ENCODE peak calls at places on chromosome 9, in eight cellular contexts. T, Q, A, Y, V, N, W and I are unnamed samples. For H3K27me3, the result is how much of the 10 kb centered on the place peaks cover.

GRCh38 chr9:2816476-2817141 is 27.3 kb downstream of the PUM3 start:
- DNase-seq in Q (peak), Y (no peak), N (no peak), T (peak), V (peak), W (no peak), A (peak), I (no peak)

GRCh38 chr9:99008187-99008586 is 64.5 kb downstream of the COL15A1 start:
- DNase-seq in N (no peak), W (no peak), Y (no peak), T (no peak), V (no peak), Q (no peak), A (no peak), I (no peak)

GRCh38 chr9:93111001-93111370 is 15.0 kb downstream of the CARD19 start:
- DNase-seq in N (no peak), Y (no peak), T (no peak), V (no peak), Q (no peak), W (no peak), A (no peak), I (peak)

GRCh38 chr9:125142560-125143376 is 560 bp downstream of the SCAI start:
- DNase-seq in N (no peak), Q (no peak), V (peak), A (no peak), W (no peak), T (no peak), Y (peak), I (no peak)

GRCh38 chr9:127574089-127574921 is 37.8 kb upstream of the STXBP1 start:
- DNase-seq in W (no peak), V (peak), T (no peak), Q (peak), A (no peak), Y (peak), N (no peak), I (no peak)

GRCh38 chr9:109249615-109250014 is 71.2 kb downstream of the EPB41L4B start:
- DNase-seq in V (no peak), A (no peak), N (peak), Y (no peak), T (no peak), W (no peak), Q (no peak), I (no peak)

GRCh38 chr9:79555474-79555873 is 16.3 kb upstream of the TLE4 start:
- DNase-seq in W (no peak), Q (no peak), A (no peak), Y (no peak), T (no peak), N (no peak), V (peak), I (no peak)

GRCh38 chr9:21506910-21507795 is 25.0 kb upstream of the IFNE start:
- DNase-seq in W (no peak), T (peak), V (no peak), N (no peak), Q (no peak), Y (no peak), A (peak), I (no peak)

GRCh38 chr9:6739218-6739617 is 18.6 kb upstream of the KDM4C start:
- DNase-seq in N (peak), V (no peak), A (no peak), Q (no peak), Y (no peak), W (no peak), T (no peak), I (no peak)

GRCh38 chr9:86801246-86801645 is 146.1 kb downstream of the GAS1 start:
- DNase-seq in V (no peak), W (no peak), T (no peak), Q (no peak), N (no peak), A (no peak), Y (no peak), I (no peak)

GRCh38 chr9:4090491-4090890 is 209.4 kb downstream of the GLIS3 start:
- DNase-seq in A (no peak), N (no peak), W (no peak), V (no peak), T (no peak), Y (no peak), Q (no peak), I (no peak)

GRCh38 chr9:75169623-75170022 is 81.3 kb downstream of the OSTF1 start:
- DNase-seq in W (no peak), V (no peak), N (no peak), A (peak), Q (no peak), Y (no peak), T (no peak), I (no peak)

GRCh38 chr9:97543568-97543967 is 42.1 kb downstream of the TMOD1 start:
- DNase-seq in A (no peak), V (no peak), W (no peak), T (no peak), Y (no peak), N (no peak), Q (no peak), I (no peak)

GRCh38 chr9:133731876-133732321 is 6.3 kb downstream of the SARDH start:
- DNase-seq in Q (peak), T (no peak), V (no peak), N (peak), A (peak), W (peak), Y (no peak), I (no peak)

GRCh38 chr9:129342591-129342990 is 164.5 kb upstream of the IER5L start:
- DNase-seq in T (no peak), Y (no peak), N (no peak), Q (no peak), A (no peak), W (no peak), V (no peak), I (no peak)

GRCh38 chr9:93900971-93901861 is 53.9 kb downstream of the BARX1 start:
- DNase-seq in T (no peak), V (no peak), N (no peak), A (no peak), Q (no peak), W (no peak), Y (peak), I (peak)

DNA sequence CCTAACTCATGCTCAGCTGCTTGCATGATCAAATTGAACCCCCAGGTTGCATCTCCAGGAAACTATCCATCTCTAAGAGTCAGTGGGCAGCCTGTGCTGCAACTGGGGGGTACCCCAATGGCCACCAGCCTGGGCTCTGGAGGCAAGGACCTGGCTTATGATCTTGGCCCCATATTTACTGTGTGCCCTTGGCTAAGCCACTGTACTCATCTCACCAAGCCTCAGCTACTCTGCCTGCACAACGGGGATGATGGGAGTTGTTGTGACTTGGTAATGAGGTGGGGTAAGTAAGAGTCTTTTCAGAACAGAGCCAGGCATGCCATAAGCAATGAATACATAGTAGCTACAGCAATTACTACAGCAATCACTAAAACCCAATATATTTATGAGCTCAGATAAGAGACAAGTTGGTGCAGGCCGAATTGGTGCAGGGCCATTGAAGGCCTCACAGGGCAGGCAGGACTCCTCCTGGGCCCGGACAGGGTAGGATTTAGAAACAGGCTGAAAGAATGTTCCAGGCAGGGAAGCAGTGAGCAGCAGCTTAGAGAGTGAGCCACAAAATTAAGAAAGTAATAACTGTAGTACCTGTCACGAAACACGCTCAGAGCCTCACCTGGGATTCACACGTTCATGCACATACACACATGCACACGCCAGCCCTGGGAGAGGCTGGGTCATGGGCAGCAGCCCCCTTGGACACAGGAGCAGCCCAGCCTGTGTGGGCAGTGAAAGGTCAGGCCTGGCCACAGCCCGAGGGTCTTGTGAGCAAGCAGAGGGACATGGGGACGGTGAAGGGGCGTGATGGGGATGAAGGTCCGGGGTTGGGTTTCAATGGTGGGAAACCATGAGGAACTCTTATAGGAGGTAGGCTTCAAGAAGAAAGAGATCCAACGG is 74.1 kb downstream of the PAX5 start:
- DNase-seq in W (no peak), A (no peak), Q (no peak), T (no peak), V (no peak), Y (no peak), N (no peak), I (no peak)
- H3K27me3 ChIP-seq in W (under half), A (under half), Q (under half), T (under half), V (under half), Y (under half), N (under half), I (under half)

GRCh38 chr9:13213998-13214397 is 65.5 kb downstream of the MPDZ start:
- DNase-seq in Y (no peak), Q (no peak), N (no peak), V (no peak), T (no peak), W (no peak), A (no peak), I (no peak)

GRCh38 chr9:13215791-13216554 is 63.5 kb downstream of the MPDZ start:
- DNase-seq in T (no peak), Q (no peak), N (peak), Y (no peak), W (no peak), V (no peak), A (no peak), I (no peak)

GRCh38 chr9:13209498-13209897 is 70.0 kb downstream of the MPDZ start:
- DNase-seq in Y (no peak), V (no peak), Q (no peak), A (no peak), N (no peak), T (no peak), W (no peak), I (no peak)

GRCh38 chr9:13213337-13213736 is 66.2 kb downstream of the MPDZ start:
- DNase-seq in A (no peak), W (no peak), Q (no peak), Y (no peak), N (no peak), T (no peak), V (no peak), I (no peak)
- H3K4me3 ChIP-seq in A (no peak), W (no peak), Q (no peak), Y (no peak), N (no peak), T (no peak), V (no peak), I (no peak)

GRCh38 chr9:107487521-107488399 is 1.8 kb downstream of the KLF4 start:
- DNase-seq in V (peak), A (no peak), Q (peak), N (peak), W (no peak), Y (peak), T (no peak), I (peak)
- TF ChIP-seq CTCF in V (peak), A (peak), Q (no peak), N (peak), W (peak), Y (peak), T (peak), I (peak)

DNA sequence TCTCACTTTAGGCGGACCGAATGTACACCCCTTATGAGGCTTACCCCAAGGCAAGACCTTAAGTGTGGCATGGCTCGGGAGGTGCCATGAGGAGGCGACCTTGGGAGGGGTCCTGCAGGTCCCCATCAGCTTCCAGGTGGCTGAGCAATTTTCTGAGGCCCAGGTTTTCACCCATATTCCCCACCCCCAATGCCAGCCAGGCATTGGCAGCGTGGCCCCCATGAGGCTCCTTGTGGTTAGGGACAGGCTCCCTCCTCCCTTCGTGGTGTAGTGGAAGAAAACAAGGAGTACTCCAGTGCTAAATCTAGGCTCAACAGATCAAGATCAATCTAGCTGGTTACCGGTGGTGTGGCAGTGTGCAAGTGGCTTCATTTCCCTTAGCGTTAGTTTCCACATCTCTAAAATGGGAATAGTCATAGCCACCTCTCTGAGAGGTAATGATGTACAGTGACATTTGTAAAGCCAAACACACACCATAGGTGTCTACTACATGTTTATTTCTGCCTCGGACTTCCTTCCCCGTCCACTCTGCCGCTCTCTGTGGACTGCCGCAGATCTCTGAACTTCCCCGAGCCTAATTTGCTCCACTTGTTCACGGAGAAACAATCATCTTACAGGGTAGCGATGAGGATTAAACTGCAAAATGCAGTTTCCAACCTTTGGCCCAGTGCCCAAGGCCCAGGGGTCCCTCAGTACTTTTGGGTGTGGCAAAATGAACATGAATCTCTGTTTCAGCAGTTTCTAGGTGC is 8.4 kb downstream of the LHX2 start:
- DNase-seq in V (no peak), W (no peak), Y (no peak), T (no peak), N (no peak), Q (no peak), A (no peak), I (no peak)
- H3K27me3 ChIP-seq in V (half or more), W (under half), Y (half or more), T (half or more), N (half or more), Q (under half), A (half or more), I (under half)

DNA sequence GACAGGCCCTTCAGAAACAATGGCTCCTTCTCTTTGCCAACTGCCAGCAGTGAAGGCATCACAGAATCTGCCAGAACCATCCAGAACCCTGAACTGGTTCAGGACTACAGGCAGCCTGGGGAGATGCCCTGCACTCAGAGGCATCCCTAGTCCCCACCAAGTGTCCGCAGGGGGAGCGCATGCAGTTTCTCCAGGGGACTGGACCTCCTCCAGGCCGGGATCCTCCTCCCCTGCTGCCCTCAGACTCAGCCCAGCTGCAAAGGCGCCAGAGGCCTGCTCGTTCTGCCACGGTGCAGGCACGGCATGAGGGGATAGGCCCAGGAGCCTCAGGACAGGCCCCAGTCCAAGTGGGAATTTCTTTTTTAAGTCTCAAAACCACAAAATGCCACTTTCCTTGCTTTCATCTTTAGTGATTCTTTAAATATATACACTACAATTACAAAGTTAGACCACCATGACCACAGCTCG is 72.0 kb downstream of the SEMA4D start:
- DNase-seq in N (no peak), T (no peak), A (no peak), W (peak), V (no peak), Y (no peak), Q (no peak), I (no peak)
- H3K4me3 ChIP-seq in N (no peak), T (no peak), A (no peak), W (no peak), V (no peak), Y (no peak), Q (no peak), I (no peak)

GRCh38 chr9:84339951-84340350 is 607 bp downstream of the SLC28A3 start:
- DNase-seq in Q (no peak), A (no peak), V (no peak), N (no peak), Y (no peak), W (no peak), T (no peak), I (no peak)
- TF ChIP-seq CTCF in Q (no peak), A (no peak), V (no peak), N (no peak), Y (no peak), W (no peak), T (no peak), I (no peak)

GRCh38 chr9:131113655-131114563 is 11.5 kb upstream of the NUP214 start:
- DNase-seq in N (no peak), Y (no peak), T (no peak), W (no peak), V (no peak), A (no peak), Q (no peak), I (no peak)

GRCh38 chr9:131119600-131119999 is 5.8 kb upstream of the NUP214 start:
- DNase-seq in A (no peak), Q (no peak), V (no peak), N (no peak), W (no peak), Y (no peak), T (no peak), I (no peak)

GRCh38 chr9:131117762-131118145 is 7.6 kb upstream of the NUP214 start:
- DNase-seq in Q (no peak), A (no peak), N (no peak), W (no peak), Y (no peak), V (no peak), T (no peak), I (no peak)

GRCh38 chr9:131117111-131117761 is 8.2 kb upstream of the NUP214 start:
- DNase-seq in A (no peak), Y (no peak), V (no peak), W (no peak), N (no peak), T (no peak), Q (no peak), I (no peak)

DNA sequence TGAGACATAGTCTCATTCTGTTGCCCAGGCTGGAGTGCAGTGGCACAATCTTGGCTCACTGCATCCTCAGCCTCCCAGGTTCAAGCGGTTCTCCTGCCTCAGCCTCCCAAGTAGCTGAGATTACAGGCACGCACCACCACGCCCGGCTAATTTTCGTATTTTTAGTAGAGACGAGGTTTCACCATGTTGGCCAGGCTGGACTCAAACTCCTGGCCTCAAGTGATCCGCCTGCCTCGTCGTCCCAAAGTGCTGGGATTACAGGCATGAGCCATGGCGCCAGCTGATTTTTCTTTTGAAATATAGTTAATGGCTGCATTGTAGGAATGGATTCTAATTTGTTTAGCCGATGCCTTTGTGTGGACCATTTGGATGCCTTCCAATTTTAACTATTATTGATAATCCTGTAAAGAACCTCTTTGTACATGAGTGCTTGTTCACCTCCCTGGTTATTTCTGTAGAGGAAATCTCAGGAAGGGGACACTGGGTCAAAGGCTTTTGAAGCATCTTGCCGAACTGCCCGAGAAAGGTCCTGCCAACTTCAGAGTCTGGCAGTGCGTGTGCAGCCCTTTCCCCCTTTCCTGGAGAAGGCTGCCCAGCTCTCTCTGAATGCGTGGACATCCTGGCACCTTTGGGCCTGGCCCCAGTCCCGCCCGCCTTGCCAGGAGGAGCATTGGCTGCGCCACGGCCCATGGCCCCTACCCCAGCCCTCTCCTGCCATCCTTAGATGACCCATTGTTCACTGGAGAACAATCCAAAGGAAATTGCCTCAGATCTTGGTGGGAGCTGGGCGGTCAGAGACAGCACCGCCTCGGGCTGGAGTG is 8.9 kb upstream of the NUP214 start:
- DNase-seq in N (no peak), A (no peak), W (no peak), T (no peak), Y (no peak), V (no peak), Q (no peak), I (no peak)
- H3K27me3 ChIP-seq in N (under half), A (under half), W (under half), T (under half), Y (under half), V (under half), Q (under half), I (under half)